ENCODE peak calls at places on chromosome 9, in six cellular contexts. T is HTR-8/SVneo; N is activated CD8-positive, alpha-beta memory T cell treated with anti-CD3 and anti-CD28 coated beads for 48 hours; X is suprapubic skin; B is GM10248; Q is iris pigment epithelial cell. F is an unnamed sample.

GRCh38 chr9:109453210-109453842 is 44.8 kb downstream of the PTPN3 start:
- DNase-seq in N (no peak), T (peak), B (no peak), Q (peak), X (no peak), F (no peak)

GRCh38 chr9:118586978-118587377 is 782.3 kb downstream of the BRINP1 start:
- DNase-seq in N (no peak), Q (no peak), T (no peak), X (no peak), B (no peak), F (no peak)

GRCh38 chr9:96398582-96399334 is 15.2 kb upstream of the SLC35D2 start:
- DNase-seq in X (no peak), Q (peak), B (peak), N (no peak), T (no peak), F (no peak)

GRCh38 chr9:84621811-84622210 is 47.7 kb upstream of the NTRK2 start:
- DNase-seq in Q (no peak), B (no peak), N (no peak), T (no peak), X (no peak), F (no peak)

GRCh38 chr9:25716220-25716872 is 38.1 kb upstream of the TUSC1 start:
- DNase-seq in B (no peak), T (peak), Q (peak), X (no peak), N (no peak), F (no peak)

GRCh38 chr9:124661184-124661755 is 109.8 kb downstream of the NR6A1 start:
- DNase-seq in N (no peak), Q (no peak), T (no peak), X (no peak), B (no peak), F (no peak)

GRCh38 chr9:98989036-98990000 is 45.6 kb downstream of the COL15A1 start:
- DNase-seq in Q (peak), X (peak), B (no peak), T (peak), N (no peak), F (peak)

GRCh38 chr9:91040371-91041215 is 239.0 kb downstream of the SYK start:
- DNase-seq in N (no peak), Q (no peak), X (peak), B (no peak), T (no peak), F (no peak)

GRCh38 chr9:76180541-76180940 is 213.7 kb downstream of the RFK start:
- DNase-seq in N (no peak), Q (peak), T (no peak), B (no peak), X (no peak), F (no peak)

GRCh38 chr9:26746357-26747072 is 146.1 kb downstream of the CAAP1 start:
- DNase-seq in B (peak), T (no peak), N (no peak), Q (peak), X (no peak), F (no peak)

F was measured in cardiac septum.